ENCODE peak calls at places on chromosomes 1 and 21, in five cellular contexts. V, W, L, X and E are unnamed samples.

GRCh38 chr1:230090194-230090711 is 23.2 kb downstream of the GALNT2 start:
- DNase-seq in W (no peak), X (no peak), V (peak; percentile 91), L (peak; percentile 53), E (no peak)

GRCh38 chr1:52028328-52028727 is 5.3 kb downstream of the KTI12 start:
- DNase-seq in V (no peak), W (no peak), X (no peak), L (no peak), E (no peak)

GRCh38 chr1:200288226-200288625 is 121.6 kb downstream of the ZNF281 start:
- DNase-seq in V (no peak), L (no peak), W (no peak), X (no peak), E (no peak)

GRCh38 chr1:30305061-30305460 is 418.3 kb downstream of the MATN1 start:
- DNase-seq in L (no peak), V (no peak), X (no peak), W (no peak), E (no peak)

GRCh38 chr1:156245451-156246232 is 2.2 kb downstream of the PAQR6 start:
- DNase-seq in L (no peak), X (no peak), V (peak; percentile 36), W (no peak), E (no peak)

GRCh38 chr1:35656148-35656862 is 15.0 kb upstream of the PSMB2 start:
- DNase-seq in L (no peak), W (no peak), X (no peak), V (no peak), E (no peak)

GRCh38 chr1:63774617-63775417 is 1.0 kb downstream of the ROR1 start:
- DNase-seq in X (no peak), V (peak; percentile 62), W (no peak), L (peak; percentile 25), E (no peak)

GRCh38 chr1:246788895-246789338 is 64.7 kb downstream of the SCCPDH start:
- DNase-seq in W (no peak), X (no peak), V (peak; percentile 32), L (no peak), E (no peak)

GRCh38 chr1:46466477-46467182 is 23.0 kb upstream of the DMBX1 start:
- DNase-seq in L (peak; percentile 18), V (peak; percentile 31), W (no peak), X (no peak), E (no peak)

GRCh38 chr1:19852036-19852435 is 30.2 kb upstream of the OTUD3 start:
- DNase-seq in W (no peak), X (no peak), L (no peak), V (peak; percentile 33), E (no peak)

GRCh38 chr1:25695066-25695990 is 78.7 kb downstream of the MAN1C1 start:
- DNase-seq in L (peak; percentile 31), X (no peak), W (peak; percentile 97), V (peak; percentile 99), E (no peak)

GRCh38 chr1:9262587-9262986 is 28.0 kb downstream of the H6PD start:
- DNase-seq in X (no peak), L (no peak), W (no peak), V (no peak), E (no peak)

GRCh38 chr1:98102369-98103030 is 181.7 kb upstream of the DPYD start:
- DNase-seq in X (no peak), L (no peak), W (no peak), V (peak; percentile 55), E (no peak)

GRCh38 chr1:220113136-220113695 is 19.3 kb downstream of the IARS2 start:
- DNase-seq in W (no peak), V (no peak), L (no peak), X (no peak), E (no peak)

GRCh38 chr1:20248954-20249612 is 41.6 kb upstream of the VWA5B1 start:
- DNase-seq in X (no peak), V (no peak), W (no peak), L (no peak), E (no peak)

GRCh38 chr1:75519626-75520025 is 91.3 kb downstream of the SLC44A5 start:
- DNase-seq in X (no peak), W (no peak), L (no peak), V (peak; percentile 63), E (no peak)

GRCh38 chr1:170555370-170555769 is 23.4 kb downstream of the GORAB start:
- DNase-seq in L (no peak), W (no peak), X (no peak), V (peak; percentile 35), E (no peak)

GRCh38 chr1:56547977-56548376 is 31.4 kb downstream of the PLPP3 start:
- DNase-seq in L (no peak), W (no peak), X (no peak), V (no peak), E (no peak)

GRCh38 chr1:84758968-84759491 is 68.8 kb upstream of the SSX2IP start:
- DNase-seq in X (no peak), V (peak; percentile 74), L (no peak), W (no peak), E (no peak)

GRCh38 chr1:213541641-213542040 is 446.1 kb upstream of the PROX1 start:
- DNase-seq in L (no peak), W (no peak), X (no peak), V (no peak), E (no peak)

GRCh38 chr1:221698579-221699349 is 43.1 kb downstream of the DUSP10 start:
- DNase-seq in X (no peak), V (no peak), W (no peak), L (no peak), E (no peak)

GRCh38 chr1:180515364-180515763 is 13.0 kb upstream of the ACBD6 start:
- DNase-seq in X (no peak), L (no peak), W (no peak), V (no peak), E (no peak)

GRCh38 chr1:12468323-12468722 is 149.7 kb downstream of the DHRS3 start:
- DNase-seq in W (no peak), L (no peak), X (no peak), V (no peak), E (no peak)

GRCh38 chr1:199743227-199743626 is 284.3 kb upstream of the NR5A2 start:
- DNase-seq in W (no peak), X (no peak), L (no peak), V (peak; percentile 32), E (peak; percentile 18)

GRCh38 chr1:167708940-167709389 is 12.8 kb upstream of the MPZL1 start:
- DNase-seq in W (no peak), V (no peak), L (no peak), X (no peak), E (no peak)

GRCh38 chr1:214228976-214229375 is 52.0 kb upstream of the SMYD2 start:
- DNase-seq in V (no peak), L (no peak), X (no peak), W (no peak), E (no peak)

GRCh38 chr1:51310871-51311613 is 19.3 kb downstream of the TTC39A start:
- DNase-seq in L (no peak), X (no peak), V (no peak), W (no peak), E (no peak)

GRCh38 chr1:2530501-2531361 is 668 bp upstream of the HES5 start:
- DNase-seq in V (no peak), L (no peak), W (no peak), X (no peak), E (peak; percentile 33)

GRCh38 chr1:109740615-109741373 is at the start of gene GSTM3:
- DNase-seq in X (no peak), L (no peak), V (no peak), W (no peak), E (no peak)

GRCh38 chr21:29346281-29346680 is 47.6 kb downstream of the BACH1 start:
- DNase-seq in X (no peak), V (no peak), W (no peak), L (no peak), E (no peak)

GRCh38 chr1:4585216-4585615 is 69.2 kb upstream of the AJAP1 start:
- DNase-seq in V (no peak), W (no peak), X (no peak), L (peak; percentile 29), E (no peak)

GRCh38 chr1:161089938-161090337 is 580 bp upstream of the NECTIN4 start:
- DNase-seq in X (no peak), V (no peak), W (no peak), L (no peak), E (no peak)
- H3K27ac ChIP-seq in X (no peak overlapping the region), V (no peak overlapping the region), W (no peak overlapping the region), L (peak overlapping the region; percentile 1), E (peak overlapping the region; percentile 95)

DNA sequence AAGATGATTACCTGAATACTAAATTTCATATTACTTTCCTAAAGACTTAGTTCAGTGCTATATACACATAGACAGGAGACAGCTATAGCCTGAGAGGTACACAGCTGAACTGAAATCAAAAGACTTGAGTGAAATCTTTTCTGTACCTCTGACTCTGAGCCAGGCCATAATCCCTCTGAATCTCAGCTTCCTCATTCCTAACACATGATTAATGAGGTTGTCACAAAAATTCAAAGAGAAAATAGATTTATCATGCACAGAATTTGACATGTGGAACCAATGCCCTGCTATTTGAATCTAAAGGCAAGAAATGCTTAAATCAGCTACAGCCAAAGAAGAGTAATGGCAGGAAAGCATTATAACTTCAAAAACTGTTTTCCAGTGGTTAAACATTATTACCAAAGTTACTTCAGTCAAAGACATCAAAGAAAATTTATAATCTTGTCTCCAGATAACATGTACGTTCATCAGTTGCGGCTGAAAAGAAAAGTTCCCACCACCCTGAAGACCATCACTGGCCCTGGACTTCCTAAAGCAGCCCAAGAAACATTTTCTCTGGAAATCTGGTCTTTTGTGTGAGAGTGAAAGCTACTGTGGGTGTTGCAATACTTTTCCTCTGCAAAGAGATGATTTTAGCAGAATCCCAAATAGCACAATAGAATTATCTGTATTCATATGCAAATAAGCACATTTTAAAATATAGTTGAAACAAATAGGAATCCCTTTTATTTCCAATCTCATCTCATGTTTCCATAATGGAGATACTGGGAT is 13.8 kb upstream of the ATP1A1 start:
- DNase-seq in L (no peak), V (peak; percentile 48), W (no peak), X (no peak), E (no peak)
- H3K27ac ChIP-seq in L (no peak overlapping the region), V (no peak overlapping the region), W (no peak overlapping the region), X (peak overlapping the region; percentile 28), E (no peak overlapping the region)

GRCh38 chr1:42937836-42938595 is 20.7 kb downstream of the SLC2A1 start:
- DNase-seq in L (no peak), W (no peak), X (peak; percentile 42), V (no peak), E (no peak)
- H3K27ac ChIP-seq in L (peak overlapping the region; percentile 91), W (no peak overlapping the region), X (peak overlapping the region; percentile 99), V (peak overlapping the region; percentile 2), E (peak overlapping the region; percentile 98)

DNA sequence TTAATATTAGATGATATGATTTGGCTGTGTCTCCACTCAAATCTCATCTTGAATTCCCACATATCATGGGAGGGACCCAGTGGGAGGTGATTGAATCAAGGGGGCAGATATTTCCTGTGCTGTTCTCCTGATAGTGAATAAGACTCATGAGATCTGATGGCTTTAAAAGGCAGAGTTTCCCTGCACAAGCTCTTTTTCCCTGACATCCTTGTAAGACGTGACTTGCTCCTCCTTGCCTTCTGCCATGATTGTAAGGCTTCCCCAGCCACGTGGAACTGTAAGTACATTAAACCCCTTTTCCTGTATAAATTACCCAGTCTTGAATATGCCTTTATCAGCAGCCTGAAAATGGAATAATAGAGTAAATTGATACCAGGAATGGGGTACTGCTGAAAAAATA is 13.3 kb upstream of the F13B start:
- DNase-seq in L (no peak), V (no peak), X (no peak), W (no peak), E (no peak)
- H3K27ac ChIP-seq in L (no peak overlapping the region), V (no peak overlapping the region), X (no peak overlapping the region), W (no peak overlapping the region), E (no peak overlapping the region)